ENCODE peak calls at places on chromosome 4, in six cellular contexts. One of them, this sample, is unnamed.

GRCh38 chr4:48138936-48139335 is 4.9 kb upstream of the TXK start:
- DNase-seq in uterus: no peak
- DNase-seq in GM23338: no peak
- DNase-seq in skeletal muscle cell: no peak
- DNase-seq in IMR-90: no peak
- DNase-seq in A549: no peak
- DNase-seq in this sample: peak

GRCh38 chr4:137283737-137284136 is 248.6 kb downstream of the PCDH18 start:
- DNase-seq in uterus: no peak
- DNase-seq in GM23338: peak
- DNase-seq in skeletal muscle cell: peak
- DNase-seq in IMR-90: peak
- DNase-seq in A549: no peak
- DNase-seq in this sample: no peak

GRCh38 chr4:16032871-16033505 is 50.8 kb downstream of the PROM1 start:
- DNase-seq in uterus: no peak
- DNase-seq in GM23338: peak
- DNase-seq in skeletal muscle cell: no peak
- DNase-seq in IMR-90: peak
- DNase-seq in A549: no peak
- DNase-seq in this sample: no peak

GRCh38 chr4:147550626-147551250 is 66.5 kb upstream of the TMEM184C start:
- DNase-seq in uterus: no peak
- DNase-seq in GM23338: no peak
- DNase-seq in skeletal muscle cell: peak
- DNase-seq in IMR-90: peak
- DNase-seq in A549: no peak
- DNase-seq in this sample: no peak

GRCh38 chr4:7942019-7942556 is 2.4 kb upstream of the AFAP1 start:
- DNase-seq in uterus: no peak
- DNase-seq in GM23338: no peak
- DNase-seq in skeletal muscle cell: no peak
- DNase-seq in IMR-90: no peak
- DNase-seq in A549: no peak
- DNase-seq in this sample: no peak

GRCh38 chr4:27129871-27130277 is 269.2 kb downstream of the STIM2 start:
- DNase-seq in uterus: no peak
- DNase-seq in GM23338: no peak
- DNase-seq in skeletal muscle cell: peak
- DNase-seq in IMR-90: no peak
- DNase-seq in A549: no peak
- DNase-seq in this sample: no peak

GRCh38 chr4:177879851-177880250 is 437.6 kb upstream of the AGA start:
- DNase-seq in uterus: no peak
- DNase-seq in GM23338: peak
- DNase-seq in skeletal muscle cell: no peak
- DNase-seq in IMR-90: no peak
- DNase-seq in A549: peak
- DNase-seq in this sample: no peak

GRCh38 chr4:139126898-139127297 is 50.1 kb downstream of the ELF2 start:
- DNase-seq in uterus: no peak
- DNase-seq in GM23338: no peak
- DNase-seq in skeletal muscle cell: no peak
- DNase-seq in IMR-90: no peak
- DNase-seq in A549: no peak
- DNase-seq in this sample: no peak

GRCh38 chr4:145931403-145931802 is 7.2 kb downstream of the ZNF827 start:
- DNase-seq in uterus: no peak
- DNase-seq in GM23338: no peak
- DNase-seq in skeletal muscle cell: no peak
- DNase-seq in IMR-90: no peak
- DNase-seq in A549: no peak
- DNase-seq in this sample: no peak

GRCh38 chr4:2794707-2795557 is 2.0 kb downstream of the SH3BP2 start:
- DNase-seq in uterus: peak
- DNase-seq in GM23338: no peak
- DNase-seq in skeletal muscle cell: peak
- DNase-seq in IMR-90: peak
- DNase-seq in A549: peak
- DNase-seq in this sample: no peak
- H3K4me3 ChIP-seq in uterus: no peak
- H3K4me3 ChIP-seq in GM23338: no peak
- H3K4me3 ChIP-seq in skeletal muscle cell: peak
- H3K4me3 ChIP-seq in IMR-90: no peak
- H3K4me3 ChIP-seq in A549: no peak
- H3K4me3 ChIP-seq in this sample: no peak

GRCh38 chr4:54230479-54231418 is 1.7 kb downstream of the PDGFRA start:
- DNase-seq in uterus: peak
- DNase-seq in GM23338: peak
- DNase-seq in skeletal muscle cell: no peak
- DNase-seq in IMR-90: no peak
- DNase-seq in A549: no peak
- DNase-seq in this sample: no peak

GRCh38 chr4:54228563-54229501 is at the start of gene PDGFRA:
- DNase-seq in uterus: peak
- DNase-seq in GM23338: peak
- DNase-seq in skeletal muscle cell: peak
- DNase-seq in IMR-90: peak
- DNase-seq in A549: no peak
- DNase-seq in this sample: no peak

GRCh38 chr4:54231419-54232150 is 2.5 kb downstream of the PDGFRA start:
- DNase-seq in uterus: peak
- DNase-seq in GM23338: peak
- DNase-seq in skeletal muscle cell: no peak
- DNase-seq in IMR-90: peak
- DNase-seq in A549: no peak
- DNase-seq in this sample: no peak

GRCh38 chr4:54228064-54228527 is 997 bp upstream of the PDGFRA start:
- DNase-seq in uterus: peak
- DNase-seq in GM23338: peak
- DNase-seq in skeletal muscle cell: no peak
- DNase-seq in IMR-90: peak
- DNase-seq in A549: peak
- DNase-seq in this sample: no peak

DNA sequence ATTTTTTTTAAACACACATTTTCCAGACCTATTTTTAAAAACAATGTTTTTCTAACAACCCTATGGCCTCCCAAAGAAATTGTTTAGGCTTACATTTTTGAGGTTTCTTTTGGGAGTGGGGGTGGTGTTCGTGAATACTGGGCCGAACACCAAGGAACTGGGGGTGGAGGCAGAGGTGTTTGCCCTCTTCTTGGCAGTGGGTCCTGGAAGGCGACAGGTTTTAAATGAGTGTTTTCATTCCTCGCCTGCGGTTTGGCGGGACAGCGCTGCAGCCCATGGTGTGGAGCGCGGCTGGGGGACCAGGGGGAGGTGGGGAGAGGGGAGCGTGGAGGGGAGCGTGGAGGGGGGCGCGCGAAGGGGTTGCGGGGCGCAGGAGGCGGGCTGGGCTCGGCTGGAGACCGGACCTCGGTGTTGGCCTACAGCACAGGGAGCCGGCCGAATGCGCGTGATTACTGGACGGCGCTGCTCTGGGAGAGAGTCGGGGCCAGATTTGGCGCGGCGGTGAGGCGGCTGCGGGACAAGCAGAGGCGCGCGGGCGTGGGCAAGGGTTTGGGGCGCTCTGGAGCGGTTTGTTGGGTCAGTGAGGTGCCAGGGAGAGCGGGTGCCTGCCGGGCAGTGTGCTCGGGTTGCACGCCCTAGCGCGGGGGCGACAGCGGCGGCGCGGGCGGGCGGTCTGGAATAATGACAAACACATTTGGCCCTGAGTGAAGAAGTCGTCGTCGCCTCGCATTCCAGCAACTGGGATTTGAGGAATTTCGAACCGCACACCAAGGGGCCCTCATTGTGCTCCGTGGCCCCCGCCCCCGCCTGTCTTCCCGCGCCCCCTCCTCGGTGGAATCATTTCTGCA is 762 bp downstream of the PDGFRA start:
- DNase-seq in uterus: no peak
- DNase-seq in GM23338: peak
- DNase-seq in skeletal muscle cell: no peak
- DNase-seq in IMR-90: peak
- DNase-seq in A549: no peak
- DNase-seq in this sample: no peak
- H3K4me3 ChIP-seq in uterus: peak
- H3K4me3 ChIP-seq in GM23338: peak
- H3K4me3 ChIP-seq in skeletal muscle cell: peak
- H3K4me3 ChIP-seq in IMR-90: peak
- H3K4me3 ChIP-seq in A549: peak
- H3K4me3 ChIP-seq in this sample: no peak

GRCh38 chr4:31585503-31585902 is 865.3 kb downstream of the PCDH7 start:
- DNase-seq in uterus: no peak
- DNase-seq in GM23338: no peak
- DNase-seq in skeletal muscle cell: no peak
- DNase-seq in IMR-90: no peak
- DNase-seq in A549: no peak
- DNase-seq in this sample: no peak
- H3K4me3 ChIP-seq in uterus: no peak
- H3K4me3 ChIP-seq in GM23338: no peak
- H3K4me3 ChIP-seq in skeletal muscle cell: no peak
- H3K4me3 ChIP-seq in IMR-90: no peak
- H3K4me3 ChIP-seq in A549: no peak
- H3K4me3 ChIP-seq in this sample: no peak

GRCh38 chr4:127656047-127656680 is 23.4 kb downstream of the INTU start:
- DNase-seq in uterus: no peak
- DNase-seq in GM23338: no peak
- DNase-seq in skeletal muscle cell: no peak
- DNase-seq in IMR-90: no peak
- DNase-seq in A549: no peak
- DNase-seq in this sample: no peak
- H3K4me3 ChIP-seq in uterus: no peak
- H3K4me3 ChIP-seq in GM23338: peak
- H3K4me3 ChIP-seq in skeletal muscle cell: no peak
- H3K4me3 ChIP-seq in IMR-90: no peak
- H3K4me3 ChIP-seq in A549: peak
- H3K4me3 ChIP-seq in this sample: no peak

GRCh38 chr4:153451931-153452660 is 14.1 kb upstream of the TMEM131L start:
- DNase-seq in uterus: no peak
- DNase-seq in GM23338: peak
- DNase-seq in skeletal muscle cell: no peak
- DNase-seq in IMR-90: no peak
- DNase-seq in A549: no peak
- DNase-seq in this sample: no peak

GRCh38 chr4:153450545-153450917 is 15.6 kb upstream of the TMEM131L start:
- DNase-seq in uterus: no peak
- DNase-seq in GM23338: no peak
- DNase-seq in skeletal muscle cell: no peak
- DNase-seq in IMR-90: no peak
- DNase-seq in A549: no peak
- DNase-seq in this sample: no peak

GRCh38 chr4:153449338-153449737 is 16.8 kb upstream of the TMEM131L start:
- DNase-seq in uterus: no peak
- DNase-seq in GM23338: no peak
- DNase-seq in skeletal muscle cell: no peak
- DNase-seq in IMR-90: no peak
- DNase-seq in A549: no peak
- DNase-seq in this sample: no peak

GRCh38 chr4:153447175-153447887 is 18.8 kb upstream of the TMEM131L start:
- DNase-seq in uterus: no peak
- DNase-seq in GM23338: no peak
- DNase-seq in skeletal muscle cell: peak
- DNase-seq in IMR-90: peak
- DNase-seq in A549: no peak
- DNase-seq in this sample: no peak

GRCh38 chr4:153448003-153448731 is 18.0 kb upstream of the TMEM131L start:
- DNase-seq in uterus: no peak
- DNase-seq in GM23338: no peak
- DNase-seq in skeletal muscle cell: no peak
- DNase-seq in IMR-90: peak
- DNase-seq in A549: no peak
- DNase-seq in this sample: no peak
- H3K4me3 ChIP-seq in uterus: no peak
- H3K4me3 ChIP-seq in GM23338: no peak
- H3K4me3 ChIP-seq in skeletal muscle cell: no peak
- H3K4me3 ChIP-seq in IMR-90: peak
- H3K4me3 ChIP-seq in A549: no peak
- H3K4me3 ChIP-seq in this sample: no peak

GRCh38 chr4:17810260-17811077 is at the start of the genes DCAF16 and NCAPG:
- DNase-seq in uterus: peak
- DNase-seq in GM23338: peak
- DNase-seq in skeletal muscle cell: peak
- DNase-seq in IMR-90: peak
- DNase-seq in A549: peak
- DNase-seq in this sample: peak

GRCh38 chr4:17812801-17813200 is 2.0 kb downstream of the NCAPG start:
- DNase-seq in uterus: no peak
- DNase-seq in GM23338: no peak
- DNase-seq in skeletal muscle cell: no peak
- DNase-seq in IMR-90: no peak
- DNase-seq in A549: no peak
- DNase-seq in this sample: no peak

GRCh38 chr4:17811078-17811603 is 362 bp downstream of the NCAPG start:
- DNase-seq in uterus: peak
- DNase-seq in GM23338: no peak
- DNase-seq in skeletal muscle cell: no peak
- DNase-seq in IMR-90: no peak
- DNase-seq in A549: no peak
- DNase-seq in this sample: no peak

GRCh38 chr4:17814140-17814539 is 3.4 kb downstream of the NCAPG start:
- DNase-seq in uterus: no peak
- DNase-seq in GM23338: no peak
- DNase-seq in skeletal muscle cell: no peak
- DNase-seq in IMR-90: peak
- DNase-seq in A549: no peak
- DNase-seq in this sample: no peak

DNA sequence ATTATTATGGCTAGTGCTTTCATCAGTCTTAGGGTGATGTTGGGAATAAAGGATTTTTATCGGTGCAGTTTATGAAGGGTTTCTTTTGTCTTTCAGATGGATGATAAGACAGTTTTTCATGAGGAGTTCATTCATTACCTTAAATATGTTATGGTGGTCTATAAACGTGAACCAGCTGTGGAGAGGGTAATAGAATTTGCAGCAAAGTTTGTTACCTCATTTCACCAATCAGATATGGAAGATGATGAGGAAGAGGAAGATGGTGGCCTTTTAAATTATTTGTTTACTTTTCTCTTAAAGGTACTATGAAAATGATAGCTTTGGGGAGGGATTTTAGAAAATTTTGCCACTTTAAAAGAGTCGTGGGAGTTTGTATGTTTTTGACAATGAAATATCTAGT is 1.3 kb downstream of the NCAPG start:
- DNase-seq in uterus: no peak
- DNase-seq in GM23338: no peak
- DNase-seq in skeletal muscle cell: no peak
- DNase-seq in IMR-90: no peak
- DNase-seq in A549: no peak
- DNase-seq in this sample: no peak
- H3K4me3 ChIP-seq in uterus: no peak
- H3K4me3 ChIP-seq in GM23338: peak
- H3K4me3 ChIP-seq in skeletal muscle cell: peak
- H3K4me3 ChIP-seq in IMR-90: peak
- H3K4me3 ChIP-seq in A549: peak
- H3K4me3 ChIP-seq in this sample: no peak

This sample was measured in naive thymus-derived CD4-positive, alpha-beta T cell.